ENCODE peak calls at places on chromosome 4, in ten cellular contexts. Q, Z, B, F, V, P, G, N, X and C are unnamed samples.

GRCh38 chr4:157045507-157046127 is 30.3 kb upstream of the GLRB start:
- DNase-seq in G (no peak), F (no peak), V (peak), X (no peak), Q (no peak), P (no peak), N (peak), B (peak), Z (no peak), C (no peak)

GRCh38 chr4:7844247-7844991 is 95.2 kb downstream of the AFAP1 start:
- DNase-seq in N (peak), V (peak), B (peak), X (peak), G (peak), Z (peak), P (peak), Q (peak), F (peak), C (no peak)

GRCh38 chr4:145557720-145558119 is 61.5 kb upstream of the MMAA start:
- DNase-seq in G (peak), B (peak), X (peak), V (peak), Q (peak), F (peak), Z (peak), N (peak), P (peak), C (no peak)

GRCh38 chr4:24850669-24851068 is 55.3 kb downstream of the SOD3 start:
- DNase-seq in N (no peak), P (no peak), Q (no peak), Z (no peak), F (no peak), B (no peak), V (peak), G (no peak), X (no peak), C (no peak)

GRCh38 chr4:118396881-118397666 is 44.3 kb upstream of the PRSS12 start:
- DNase-seq in Z (no peak), X (no peak), Q (no peak), N (no peak), P (no peak), F (no peak), G (no peak), B (peak), V (no peak), C (peak)

GRCh38 chr4:75916091-75916661 is 13.9 kb upstream of the PPEF2 start:
- DNase-seq in Z (no peak), V (no peak), P (peak), N (peak), G (peak), F (no peak), B (peak), Q (no peak), X (no peak), C (no peak)

GRCh38 chr4:179530953-179531352 is 2088.7 kb upstream of the AGA start:
- DNase-seq in X (no peak), V (no peak), B (no peak), G (no peak), F (no peak), P (no peak), Z (no peak), N (no peak), Q (no peak), C (no peak)

GRCh38 chr4:19406789-19407188 is 844.9 kb upstream of the SLIT2 start:
- DNase-seq in Q (no peak), V (no peak), Z (no peak), F (no peak), X (no peak), N (no peak), B (no peak), G (no peak), P (no peak), C (no peak)

GRCh38 chr4:123564758-123565346 is 168.3 kb downstream of the SPRY1 start:
- DNase-seq in B (peak), F (peak), N (peak), P (peak), V (peak), G (peak), Q (peak), Z (peak), X (peak), C (no peak)